ENCODE peak calls at places on chromosomes 2 and 18, in nine cellular contexts. U, L, S, C, J, A, F, I and D are unnamed samples.

GRCh38 chr18:51762373-51762772 is 564.9 kb upstream of the MEX3C start:
- DNase-seq in F (no peak), C (no peak), I (no peak), A (no peak), L (no peak), S (peak; percentile 81), J (no peak), U (no peak), D (no peak)

GRCh38 chr2:204507636-204508035 is 37.6 kb upstream of the PARD3B start:
- DNase-seq in U (no peak), L (peak; percentile 49), S (no peak), A (no peak), I (no peak), F (no peak), J (no peak), C (no peak), D (no peak)

GRCh38 chr18:2903006-2903405 is 56.2 kb downstream of the EMILIN2 start:
- DNase-seq in C (no peak), I (no peak), F (peak; percentile 78), J (no peak), A (peak; percentile 36), S (no peak), U (no peak), L (peak; percentile 91), D (peak; percentile 68)

GRCh38 chr2:47219970-47220369 is 64.9 kb upstream of the STPG4 start:
- DNase-seq in F (peak; percentile 3), J (no peak), A (no peak), S (no peak), U (no peak), L (no peak), C (no peak), I (no peak), D (no peak)

GRCh38 chr2:190379249-190379964 is 28.7 kb upstream of the MFSD6 start:
- DNase-seq in U (no peak), L (no peak), J (no peak), S (no peak), F (peak; percentile 20), C (no peak), A (no peak), I (no peak), D (peak; percentile 79)

GRCh38 chr2:43300781-43301586 is 74.6 kb upstream of the ZFP36L2 start:
- DNase-seq in U (peak; percentile 37), L (no peak), A (no peak), S (peak; percentile 75), J (no peak), I (no peak), F (no peak), C (no peak), D (peak; percentile 73)

GRCh38 chr2:151268085-151268484 is 6.4 kb upstream of the RBM43 start:
- DNase-seq in J (no peak), U (no peak), I (no peak), C (no peak), F (no peak), A (no peak), S (no peak), L (no peak), D (no peak)

GRCh38 chr2:29417630-29418029 is 302.4 kb downstream of the CLIP4 start:
- DNase-seq in J (no peak), F (no peak), A (no peak), I (no peak), L (no peak), U (no peak), S (no peak), C (no peak), D (no peak)

GRCh38 chr2:166157578-166157977 is 29.8 kb upstream of the SCN1A start:
- DNase-seq in L (no peak), A (no peak), U (no peak), C (no peak), I (no peak), S (no peak), J (no peak), F (no peak), D (peak; percentile 96)

GRCh38 chr2:64866797-64867196 is 122.4 kb upstream of the SLC1A4 start:
- DNase-seq in C (no peak), J (no peak), A (no peak), L (peak; percentile 95), S (no peak), I (no peak), U (peak; percentile 58), F (peak; percentile 22), D (peak; percentile 69)

GRCh38 chr2:73053316-73054114 is 18.0 kb downstream of the SFXN5 start:
- DNase-seq in C (no peak), A (no peak), U (no peak), J (no peak), I (no peak), L (peak; percentile 82), F (no peak), S (no peak), D (no peak)

GRCh38 chr2:26632624-26633185 is 8.5 kb downstream of the CIB4 start:
- DNase-seq in F (no peak), L (no peak), U (no peak), A (peak; percentile 74), C (no peak), J (no peak), S (no peak), I (no peak), D (no peak)

GRCh38 chr2:172293952-172294351 is 133.4 kb upstream of the ITGA6 start:
- DNase-seq in J (no peak), U (no peak), C (no peak), F (peak; percentile 62), S (no peak), L (peak; percentile 49), I (no peak), A (peak; percentile 25), D (peak; percentile 43)

GRCh38 chr2:176018708-176019107 is 16.6 kb upstream of the LNPK start:
- DNase-seq in J (no peak), S (no peak), F (no peak), L (peak; percentile 53), I (no peak), U (peak; percentile 67), A (no peak), C (no peak), D (peak; percentile 40)

GRCh38 chr18:36212301-36212977 is 25.1 kb downstream of the MOCOS start:
- DNase-seq in L (peak; percentile 6), J (no peak), S (no peak), F (no peak), A (no peak), I (no peak), U (no peak), C (no peak), D (no peak)

GRCh38 chr2:10493075-10493635 is 45.0 kb upstream of the ODC1 start:
- DNase-seq in A (no peak), J (no peak), L (no peak), U (no peak), S (no peak), C (no peak), I (no peak), F (no peak), D (no peak)

GRCh38 chr2:26033270-26033768 is 565 bp upstream of the RAB10 start:
- DNase-seq in S (no peak), U (peak; percentile 88), A (no peak), I (peak; percentile 71), J (peak; percentile 83), F (peak; percentile 91), C (peak; percentile 88), L (peak; percentile 91), D (peak; percentile 87)

GRCh38 chr2:223896751-223897320 is 48.3 kb downstream of the WDFY1 start:
- DNase-seq in C (no peak), S (peak; percentile 66), J (peak; percentile 63), F (no peak), U (no peak), L (peak; percentile 37), I (no peak), A (no peak), D (no peak)

GRCh38 chr18:8469793-8470192 is 139.4 kb upstream of the RAB12 start:
- DNase-seq in F (no peak), I (no peak), J (no peak), A (no peak), L (peak; percentile 73), S (no peak), C (no peak), U (no peak), D (no peak)

GRCh38 chr18:55083461-55083860 is 124.2 kb upstream of the CCDC68 start:
- DNase-seq in U (no peak), F (no peak), C (no peak), J (no peak), I (no peak), A (no peak), S (no peak), L (peak; percentile 20), D (no peak)

DNA sequence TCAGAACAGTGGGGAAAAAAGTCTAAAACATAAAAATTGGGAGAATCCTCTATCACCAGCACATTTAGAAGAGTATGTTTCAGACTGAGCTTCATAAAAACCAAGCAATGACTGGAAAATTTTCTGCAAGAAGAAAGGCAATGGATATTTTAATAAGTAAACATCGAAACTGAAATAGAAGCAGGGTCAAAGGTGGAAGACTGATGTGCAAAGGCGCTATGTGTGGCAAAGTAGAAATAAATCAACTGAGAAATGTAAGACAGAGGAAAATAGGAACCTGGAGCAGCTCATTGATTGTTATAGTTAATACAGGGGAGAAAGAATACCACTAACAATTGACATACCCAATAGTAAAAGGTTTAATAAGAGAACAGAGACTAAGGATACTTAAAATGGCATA is 818.4 kb downstream of the SOCS6 start:
- DNase-seq in I (no peak), U (no peak), S (no peak), F (no peak), C (no peak), L (no peak), A (no peak), J (no peak), D (no peak)
- H3K27ac ChIP-seq in I (no peak overlapping the region), U (no peak overlapping the region), S (no peak overlapping the region), F (no peak overlapping the region), C (no peak overlapping the region), L (no peak overlapping the region), A (no peak overlapping the region), J (no peak overlapping the region), D (no peak overlapping the region)

GRCh38 chr2:70828914-70829824 is 6.4 kb downstream of the CD207 start:
- DNase-seq in I (no peak), C (no peak), A (no peak), F (no peak), J (peak; percentile 5), U (no peak), S (no peak), L (peak; percentile 10), D (no peak)
- H3K4me2 ChIP-seq in I (no peak overlapping the region), C (no peak overlapping the region), A (peak overlapping the region; percentile 11), F (no peak overlapping the region), J (no peak overlapping the region), U (no peak overlapping the region), S (no peak overlapping the region), L (no peak overlapping the region), D (no peak overlapping the region)

GRCh38 chr18:34892379-34892778 is 148.8 kb upstream of the MAPRE2 start:
- DNase-seq in U (no peak), J (no peak), A (no peak), F (no peak), L (no peak), C (no peak), I (no peak), S (no peak), D (no peak)
- H3K9me2 ChIP-seq in U (no peaks in the 10 kb centered on the region), J (no peaks in the 10 kb centered on the region), A (no peaks in the 10 kb centered on the region), F (no peaks in the 10 kb centered on the region), L (no peaks in the 10 kb centered on the region), C (peaks cover 6% of the 10 kb centered on the region), I (no peaks in the 10 kb centered on the region), S (no peaks in the 10 kb centered on the region), D (no peaks in the 10 kb centered on the region)

DNA sequence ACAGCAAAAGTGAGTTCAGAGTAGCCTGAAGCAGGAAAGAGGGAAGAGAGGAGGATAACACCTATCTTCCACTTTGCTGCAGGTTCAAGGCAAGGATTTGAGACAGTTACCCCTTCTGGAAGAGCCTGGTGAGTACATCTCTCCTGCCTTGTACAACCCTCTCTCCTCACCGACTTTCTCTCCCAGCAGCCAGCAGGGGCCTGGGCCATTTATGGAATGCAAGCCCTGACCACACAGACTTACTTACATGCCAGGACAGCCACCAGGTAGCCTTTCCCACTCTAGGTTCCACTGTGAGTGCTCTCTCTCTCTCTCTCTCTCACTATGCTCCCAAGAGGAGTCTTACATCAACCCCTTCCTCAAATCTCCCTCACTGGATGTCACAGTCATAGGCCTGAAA is 57.0 kb downstream of the BCL11A start:
- DNase-seq in S (no peak), J (no peak), I (no peak), U (no peak), L (no peak), F (no peak), A (no peak), C (no peak), D (no peak)
- H3K27ac ChIP-seq in S (no peak overlapping the region), J (no peak overlapping the region), I (no peak overlapping the region), U (no peak overlapping the region), L (no peak overlapping the region), F (peak overlapping the region; percentile 52), A (no peak overlapping the region), C (no peak overlapping the region), D (no peak overlapping the region)